ENCODE peak calls at places on chromosomes 11 and 22, in seven cellular contexts. One of them, this sample, is unnamed.

GRCh38 chr22:37196539-37197450 is 8.7 kb upstream of the C1QTNF6 start:
- DNase-seq in D341Med: no peak
- DNase-seq in MG63: peak
- DNase-seq in T-helper 9 cell: no peak
- DNase-seq in endothelial cell of umbilical vein: peak
- DNase-seq in left ventricle myocardium inferior: peak
- DNase-seq in amniotic stem cell: peak
- DNase-seq in this sample: peak

GRCh38 chr11:111601636-111601978 is 642 bp upstream of the SIK2 start:
- DNase-seq in D341Med: no peak
- DNase-seq in MG63: no peak
- DNase-seq in T-helper 9 cell: no peak
- DNase-seq in endothelial cell of umbilical vein: no peak
- DNase-seq in left ventricle myocardium inferior: no peak
- DNase-seq in amniotic stem cell: no peak
- DNase-seq in this sample: no peak

GRCh38 chr22:45131749-45132148 is 32.0 kb upstream of the NUP50 start:
- DNase-seq in D341Med: no peak
- DNase-seq in MG63: no peak
- DNase-seq in T-helper 9 cell: no peak
- DNase-seq in endothelial cell of umbilical vein: no peak
- DNase-seq in left ventricle myocardium inferior: peak
- DNase-seq in amniotic stem cell: no peak
- DNase-seq in this sample: no peak

GRCh38 chr11:118939948-118940598 is 14.3 kb upstream of the BCL9L start:
- DNase-seq in D341Med: peak
- DNase-seq in MG63: no peak
- DNase-seq in T-helper 9 cell: no peak
- DNase-seq in endothelial cell of umbilical vein: no peak
- DNase-seq in left ventricle myocardium inferior: no peak
- DNase-seq in amniotic stem cell: no peak
- DNase-seq in this sample: no peak

GRCh38 chr11:124746621-124747243 is 5.3 kb downstream of the VSIG2 start:
- DNase-seq in D341Med: peak
- DNase-seq in MG63: no peak
- DNase-seq in T-helper 9 cell: peak
- DNase-seq in endothelial cell of umbilical vein: peak
- DNase-seq in left ventricle myocardium inferior: peak
- DNase-seq in amniotic stem cell: no peak
- DNase-seq in this sample: no peak

GRCh38 chr11:46242462-46242960 is 35.0 kb upstream of the CREB3L1 start:
- DNase-seq in D341Med: no peak
- DNase-seq in MG63: no peak
- DNase-seq in T-helper 9 cell: no peak
- DNase-seq in endothelial cell of umbilical vein: no peak
- DNase-seq in left ventricle myocardium inferior: no peak
- DNase-seq in amniotic stem cell: no peak
- DNase-seq in this sample: no peak

GRCh38 chr11:61042961-61043540 is 59.2 kb upstream of the CD5 start:
- DNase-seq in D341Med: no peak
- DNase-seq in MG63: no peak
- DNase-seq in T-helper 9 cell: no peak
- DNase-seq in endothelial cell of umbilical vein: no peak
- DNase-seq in left ventricle myocardium inferior: no peak
- DNase-seq in amniotic stem cell: no peak
- DNase-seq in this sample: no peak

GRCh38 chr11:104653011-104653806 is 245.1 kb downstream of the CASP12 start:
- DNase-seq in D341Med: no peak
- DNase-seq in MG63: peak
- DNase-seq in T-helper 9 cell: no peak
- DNase-seq in endothelial cell of umbilical vein: no peak
- DNase-seq in left ventricle myocardium inferior: no peak
- DNase-seq in amniotic stem cell: no peak
- DNase-seq in this sample: no peak

GRCh38 chr11:8871283-8871775 is 39.7 kb upstream of the AKIP1 start:
- DNase-seq in D341Med: peak
- DNase-seq in MG63: peak
- DNase-seq in T-helper 9 cell: no peak
- DNase-seq in endothelial cell of umbilical vein: peak
- DNase-seq in left ventricle myocardium inferior: peak
- DNase-seq in amniotic stem cell: peak
- DNase-seq in this sample: peak

GRCh38 chr11:134040386-134041297 is 28.2 kb upstream of the JAM3 start:
- DNase-seq in D341Med: no peak
- DNase-seq in MG63: no peak
- DNase-seq in T-helper 9 cell: no peak
- DNase-seq in endothelial cell of umbilical vein: no peak
- DNase-seq in left ventricle myocardium inferior: no peak
- DNase-seq in amniotic stem cell: peak
- DNase-seq in this sample: no peak

GRCh38 chr11:118411523-118411922 is 10.1 kb downstream of the ATP5MG start:
- DNase-seq in D341Med: no peak
- DNase-seq in MG63: no peak
- DNase-seq in T-helper 9 cell: no peak
- DNase-seq in endothelial cell of umbilical vein: no peak
- DNase-seq in left ventricle myocardium inferior: no peak
- DNase-seq in amniotic stem cell: no peak
- DNase-seq in this sample: no peak

GRCh38 chr22:47901911-47902310 is 1139.5 kb downstream of the TBC1D22A start:
- DNase-seq in D341Med: no peak
- DNase-seq in MG63: no peak
- DNase-seq in T-helper 9 cell: no peak
- DNase-seq in endothelial cell of umbilical vein: no peak
- DNase-seq in left ventricle myocardium inferior: no peak
- DNase-seq in amniotic stem cell: no peak
- DNase-seq in this sample: no peak

GRCh38 chr11:74683941-74684481 is 47.2 kb downstream of the CHRDL2 start:
- DNase-seq in D341Med: no peak
- DNase-seq in MG63: no peak
- DNase-seq in T-helper 9 cell: no peak
- DNase-seq in endothelial cell of umbilical vein: no peak
- DNase-seq in left ventricle myocardium inferior: no peak
- DNase-seq in amniotic stem cell: no peak
- DNase-seq in this sample: no peak

GRCh38 chr11:69320326-69320725 is 26.4 kb downstream of the MYEOV start:
- DNase-seq in D341Med: no peak
- DNase-seq in MG63: no peak
- DNase-seq in T-helper 9 cell: no peak
- DNase-seq in endothelial cell of umbilical vein: no peak
- DNase-seq in left ventricle myocardium inferior: no peak
- DNase-seq in amniotic stem cell: no peak
- DNase-seq in this sample: no peak

GRCh38 chr22:45970709-45971388 is 6.1 kb downstream of the WNT7B start:
- DNase-seq in D341Med: no peak
- DNase-seq in MG63: no peak
- DNase-seq in T-helper 9 cell: no peak
- DNase-seq in endothelial cell of umbilical vein: no peak
- DNase-seq in left ventricle myocardium inferior: no peak
- DNase-seq in amniotic stem cell: no peak
- DNase-seq in this sample: no peak

GRCh38 chr22:48528221-48528915 is 1299.3 kb downstream of the BRD1 start:
- DNase-seq in D341Med: no peak
- DNase-seq in MG63: no peak
- DNase-seq in T-helper 9 cell: no peak
- DNase-seq in endothelial cell of umbilical vein: no peak
- DNase-seq in left ventricle myocardium inferior: no peak
- DNase-seq in amniotic stem cell: no peak
- DNase-seq in this sample: no peak

GRCh38 chr22:24482998-24483397 is 12.1 kb upstream of the UPB1 start:
- DNase-seq in D341Med: no peak
- DNase-seq in MG63: no peak
- DNase-seq in T-helper 9 cell: no peak
- DNase-seq in endothelial cell of umbilical vein: no peak
- DNase-seq in left ventricle myocardium inferior: no peak
- DNase-seq in amniotic stem cell: no peak
- DNase-seq in this sample: no peak

GRCh38 chr11:125304111-125304639 is 139.6 kb downstream of the PKNOX2 start:
- DNase-seq in D341Med: no peak
- DNase-seq in MG63: no peak
- DNase-seq in T-helper 9 cell: no peak
- DNase-seq in endothelial cell of umbilical vein: peak
- DNase-seq in left ventricle myocardium inferior: no peak
- DNase-seq in amniotic stem cell: no peak
- DNase-seq in this sample: no peak

GRCh38 chr22:38077096-38077495 is 6.9 kb downstream of the SLC16A8 start:
- DNase-seq in D341Med: no peak
- DNase-seq in MG63: no peak
- DNase-seq in T-helper 9 cell: no peak
- DNase-seq in endothelial cell of umbilical vein: no peak
- DNase-seq in left ventricle myocardium inferior: no peak
- DNase-seq in amniotic stem cell: no peak
- DNase-seq in this sample: no peak

GRCh38 chr22:26893034-26893710 is 235.8 kb downstream of the MIAT start:
- DNase-seq in D341Med: no peak
- DNase-seq in MG63: no peak
- DNase-seq in T-helper 9 cell: no peak
- DNase-seq in endothelial cell of umbilical vein: no peak
- DNase-seq in left ventricle myocardium inferior: no peak
- DNase-seq in amniotic stem cell: no peak
- DNase-seq in this sample: no peak

GRCh38 chr22:47598864-47599263 is 836.4 kb downstream of the TBC1D22A start:
- DNase-seq in D341Med: no peak
- DNase-seq in MG63: no peak
- DNase-seq in T-helper 9 cell: no peak
- DNase-seq in endothelial cell of umbilical vein: no peak
- DNase-seq in left ventricle myocardium inferior: no peak
- DNase-seq in amniotic stem cell: no peak
- DNase-seq in this sample: no peak

GRCh38 chr11:113626736-113627135 is 79.4 kb downstream of the TMPRSS5 start:
- DNase-seq in D341Med: no peak
- DNase-seq in MG63: no peak
- DNase-seq in T-helper 9 cell: no peak
- DNase-seq in endothelial cell of umbilical vein: no peak
- DNase-seq in left ventricle myocardium inferior: no peak
- DNase-seq in amniotic stem cell: no peak
- DNase-seq in this sample: no peak

GRCh38 chr11:111691731-111692130 is 74.5 kb downstream of the PPP2R1B start:
- DNase-seq in D341Med: no peak
- DNase-seq in MG63: no peak
- DNase-seq in T-helper 9 cell: no peak
- DNase-seq in endothelial cell of umbilical vein: no peak
- DNase-seq in left ventricle myocardium inferior: no peak
- DNase-seq in amniotic stem cell: no peak
- DNase-seq in this sample: no peak

GRCh38 chr11:8503872-8504491 is 90.0 kb downstream of the STK33 start:
- DNase-seq in D341Med: no peak
- DNase-seq in MG63: no peak
- DNase-seq in T-helper 9 cell: no peak
- DNase-seq in endothelial cell of umbilical vein: no peak
- DNase-seq in left ventricle myocardium inferior: no peak
- DNase-seq in amniotic stem cell: no peak
- DNase-seq in this sample: no peak